ENCODE peak calls at places on chromosome X, in ten cellular contexts. Y is brain microvascular endothelial cell; A is CD4-positive, CD25-positive, alpha-beta regulatory T cell; V is tibial nerve; W is GM23248; D is IMR-90; K is CD8-positive, alpha-beta T cell; R is kidney; T is upper lobe of right lung; X is OCI-LY7. P is an unnamed sample.
A peak's percentile ranks its signal among the peaks of the same experiment; 100 is the strongest.

GRCh38 chrX:103254921-103255455 is at the start of gene TCEAL8:
- DNase-seq in Y (peak; percentile 63), A (peak; percentile 51), V (peak; percentile 77), W (peak; percentile 85), D (peak; percentile 74), K (peak; percentile 17), R (peak; percentile 91), T (peak; percentile 88), X (peak; percentile 70), P (peak; percentile 38)

GRCh38 chrX:26192204-26192603 is at the start of gene MAGEB6:
- DNase-seq in Y (no peak), A (no peak), V (no peak), W (no peak), D (no peak), K (no peak), R (no peak), T (no peak), X (no peak), P (no peak)

GRCh38 chrX:56385336-56385735 is 153.2 kb downstream of the KLF8 start:
- DNase-seq in Y (no peak), A (no peak), V (no peak), W (no peak), D (no peak), K (no peak), R (no peak), T (no peak), X (no peak), P (no peak)

GRCh38 chrX:112832481-112833095 is 8.0 kb downstream of the AMOT start:
- DNase-seq in Y (no peak), A (no peak), V (no peak), W (peak; percentile 44), D (peak; percentile 7), K (no peak), R (peak; percentile 76), T (peak; percentile 66), X (no peak), P (no peak)

GRCh38 chrX:8728932-8729331 is 3.0 kb downstream of the ANOS1 start:
- DNase-seq in Y (no peak), A (no peak), V (no peak), W (no peak), D (no peak), K (no peak), R (no peak), T (peak; percentile 66), X (no peak), P (no peak)

GRCh38 chrX:150683536-150684146 is 9.6 kb upstream of the MTMR1 start:
- DNase-seq in Y (no peak), A (no peak), V (no peak), W (peak; percentile 56), D (peak; percentile 33), K (no peak), R (no peak), T (no peak), X (peak; percentile 62), P (no peak)

GRCh38 chrX:40474205-40474626 is 106.6 kb upstream of the ATP6AP2 start:
- DNase-seq in Y (no peak), A (no peak), V (no peak), W (peak; percentile 28), D (peak; percentile 4), K (no peak), R (peak; percentile 76), T (peak; percentile 65), X (no peak), P (no peak)

GRCh38 chrX:129581904-129582303 is 41.8 kb downstream of the OCRL start:
- DNase-seq in Y (no peak), A (no peak), V (no peak), W (no peak), D (peak; percentile 21), K (no peak), R (no peak), T (no peak), X (no peak), P (no peak)

GRCh38 chrX:144681501-144681900 is 565.8 kb upstream of the SPANXN1 start:
- DNase-seq in Y (peak; percentile 5), A (no peak), V (no peak), W (no peak), D (no peak), K (no peak), R (no peak), T (no peak), X (no peak), P (no peak)

DNA sequence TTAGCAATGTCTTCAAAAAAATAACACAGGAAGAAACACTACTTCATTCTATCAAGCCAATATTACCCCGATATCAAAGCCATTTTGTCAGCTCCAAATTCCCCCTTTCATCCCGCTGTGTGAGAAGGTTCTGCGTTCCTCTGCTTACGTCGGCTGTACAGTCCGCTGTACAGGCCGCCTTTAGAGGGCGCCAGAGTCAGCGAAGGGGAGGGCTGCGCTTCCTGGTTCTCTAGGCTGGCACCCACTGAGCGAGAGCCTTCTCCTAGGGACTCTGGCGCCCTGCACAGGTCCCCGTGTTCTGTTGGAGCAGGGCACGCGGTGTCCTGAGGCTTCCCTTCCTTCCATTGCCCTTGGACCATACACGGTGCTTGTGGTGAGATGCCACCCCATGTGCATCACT is 25.3 kb upstream of the CT45A1 start:
- DNase-seq in Y (no peak), A (no peak), V (no peak), W (peak; percentile 22), D (no peak), K (no peak), R (no peak), T (no peak), X (no peak), P (no peak)
- H3K27ac ChIP-seq in Y (no peak overlapping the region), A (no peak overlapping the region), V (no peak overlapping the region), W (no peak overlapping the region), D (no peak overlapping the region), K (no peak overlapping the region), R (no peak overlapping the region), T (no peak overlapping the region), X (no peak overlapping the region), P (no peak overlapping the region)

DNA sequence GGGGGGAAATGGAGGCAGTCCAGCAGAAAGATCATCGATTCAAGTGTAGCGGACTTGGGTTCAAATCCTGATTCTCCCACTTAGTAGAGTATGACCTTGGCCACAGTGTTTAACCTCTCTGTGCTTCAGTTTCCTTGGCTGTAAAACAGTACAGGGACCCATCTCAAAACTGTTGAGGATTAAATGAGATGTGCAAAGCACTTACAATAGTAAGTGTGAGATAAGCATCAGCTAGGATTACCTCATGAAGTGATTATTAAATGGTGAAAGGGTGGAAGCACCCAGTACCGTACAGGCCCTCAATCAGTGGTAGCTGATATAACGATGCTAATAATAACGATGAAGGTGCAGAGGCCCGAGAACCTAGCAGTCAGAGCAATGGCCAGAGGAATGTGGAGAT is 45.1 kb downstream of the PRPS1 start:
- DNase-seq in Y (no peak), A (no peak), V (no peak), W (peak; percentile 16), D (no peak), K (no peak), R (no peak), T (no peak), X (no peak), P (no peak)
- H3K27ac ChIP-seq in Y (peak overlapping the region; percentile 99), A (peak overlapping the region; percentile 98), V (peak overlapping the region; percentile 94), W (peak overlapping the region; percentile 96), D (no peak overlapping the region), K (peak overlapping the region; percentile 98), R (peak overlapping the region; percentile 51), T (peak overlapping the region; percentile 98), X (peak overlapping the region; percentile 89), P (peak overlapping the region; percentile 56)

GRCh38 chrX:15738686-15739016 is 581 bp downstream of the CA5B start:
- DNase-seq in Y (no peak), A (no peak), V (no peak), W (no peak), D (no peak), K (no peak), R (no peak), T (no peak), X (peak; percentile 10), P (no peak)

GRCh38 chrX:15737188-15737956 is 698 bp upstream of the CA5B start:
- DNase-seq in Y (no peak), A (no peak), V (no peak), W (peak; percentile 26), D (peak; percentile 10), K (no peak), R (no peak), T (no peak), X (peak; percentile 2), P (no peak)

GRCh38 chrX:15739886-15740285 is 1.8 kb downstream of the CA5B start:
- DNase-seq in Y (no peak), A (no peak), V (no peak), W (no peak), D (peak; percentile 16), K (no peak), R (no peak), T (no peak), X (no peak), P (no peak)

GRCh38 chrX:15737957-15738685 is at the start of gene CA5B:
- DNase-seq in Y (peak; percentile 84), A (peak; percentile 94), V (peak; percentile 90), W (peak; percentile 88), D (peak; percentile 57), K (peak; percentile 95), R (peak; percentile 98), T (peak; percentile 96), X (peak; percentile 91), P (peak; percentile 33)
- H3K27ac ChIP-seq in Y (no peak within 1 kb of the TSS), A (peak within 1 kb of the TSS; percentile 67), V (peak within 1 kb of the TSS; percentile 45), W (no peak within 1 kb of the TSS), D (no peak within 1 kb of the TSS), K (peak within 1 kb of the TSS; percentile 81), R (peak within 1 kb of the TSS; percentile 51), T (peak within 1 kb of the TSS; percentile 42), X (no peak within 1 kb of the TSS), P (peak within 1 kb of the TSS; percentile 2)

DNA sequence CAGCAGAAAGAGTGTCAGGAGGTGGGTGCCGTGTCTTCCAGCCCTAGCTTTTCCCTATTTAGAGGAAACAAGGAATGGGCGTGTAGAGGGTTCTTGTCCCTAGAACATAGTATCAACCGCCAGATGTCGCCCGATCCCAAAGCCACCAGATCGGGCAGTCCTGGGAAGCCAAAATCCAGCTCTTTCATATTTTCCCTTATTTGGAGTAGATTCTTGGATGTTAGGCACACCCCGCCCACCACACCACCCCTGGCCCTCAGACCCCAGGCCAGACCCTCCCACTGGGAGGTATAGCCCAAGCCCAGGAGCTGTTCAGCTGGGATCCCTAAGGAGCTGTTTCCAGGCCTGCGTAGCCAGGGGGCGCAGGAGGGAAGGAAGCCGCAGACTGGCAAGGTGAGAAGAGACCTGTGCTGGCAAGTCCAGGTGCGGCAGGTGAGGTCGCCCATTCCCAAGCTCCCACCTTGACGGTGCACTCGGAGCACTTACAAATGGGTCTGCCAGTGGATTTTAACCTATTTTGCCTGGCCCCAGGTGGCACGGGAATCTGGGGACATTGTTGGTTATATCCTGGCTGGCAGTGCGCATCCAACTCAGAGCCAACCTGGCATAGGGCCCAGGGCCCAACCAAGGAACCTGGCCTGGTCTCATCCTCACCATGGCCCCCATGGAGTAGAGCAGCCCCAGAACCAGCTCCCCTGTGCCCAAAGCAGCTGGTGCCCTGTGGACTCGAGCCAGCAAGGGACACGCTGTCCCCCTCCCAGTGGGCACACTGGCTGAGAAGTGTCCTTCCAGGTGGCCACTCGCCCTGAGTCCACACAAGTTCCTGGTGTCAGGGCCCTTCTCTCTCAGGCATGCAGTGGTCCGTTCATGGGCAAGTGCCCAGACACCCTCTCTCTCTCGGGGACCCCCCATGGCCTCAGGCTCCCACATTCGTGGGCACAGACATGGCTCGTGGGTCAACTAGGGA is 811 bp downstream of the FLNA start:
- DNase-seq in Y (peak; percentile 74), A (no peak), V (peak; percentile 75), W (peak; percentile 76), D (peak; percentile 83), K (no peak), R (peak; percentile 88), T (peak; percentile 81), X (no peak), P (peak; percentile 37)
- H3K27ac ChIP-seq in Y (peak overlapping the region; percentile 45), A (peak overlapping the region; percentile 92), V (peak overlapping the region; percentile 32), W (peak overlapping the region; percentile 40), D (peak overlapping the region; percentile 97), K (no peak overlapping the region), R (peak overlapping the region; percentile 71), T (peak overlapping the region; percentile 47), X (no peak overlapping the region), P (peak overlapping the region; percentile 18)